ENCODE peak calls at places on chromosome 1, in four cellular contexts. V is NCI-H1092 treated with DMSO at 0.1 percent for 48 hours; N is stimulated activated CD4-positive, alpha-beta T cell treated with anti-CD3 and anti-CD28 coated beads, Interleukin-4, amount 100 ng/mL, for 48 hours; O is AG08396. M is an unnamed sample.

GRCh38 chr1:25022361-25023189 is 92.5 kb upstream of the RUNX3 start:
- DNase-seq in N (peak), V (no peak), O (peak), M (peak)

GRCh38 chr1:20411196-20411980 is 74.6 kb downstream of the CAMK2N1 start:
- DNase-seq in V (no peak), O (peak), N (no peak), M (peak)

GRCh38 chr1:17181785-17182464 is 23.0 kb upstream of the PADI1 start:
- DNase-seq in N (no peak), V (no peak), O (no peak), M (no peak)

GRCh38 chr1:21652101-21652936 is 16.8 kb downstream of the RAP1GAP start:
- DNase-seq in V (no peak), N (no peak), O (no peak), M (no peak)

GRCh38 chr1:214579183-214579582 is 23.8 kb upstream of the CENPF start:
- DNase-seq in V (no peak), O (no peak), N (no peak), M (no peak)

GRCh38 chr1:5385400-5385799 is 606.8 kb downstream of the NPHP4 start:
- DNase-seq in V (no peak), N (no peak), O (no peak), M (no peak)

GRCh38 chr1:182101415-182102041 is 40.0 kb upstream of the ZNF648 start:
- DNase-seq in O (no peak), V (no peak), N (no peak), M (no peak)

GRCh38 chr1:204713541-204713940 is 28.0 kb upstream of the LRRN2 start:
- DNase-seq in O (no peak), N (no peak), V (no peak), M (no peak)

M was measured in MG63.